ENCODE peak calls at places on chromosomes 5 and 9, in ten cellular contexts. N is psoas muscle, L is nephron progenitor cell, U is IMR-90, G is lower lobe of right lung, Q is AG09319, J is OCI-LY7, P is endothelial cell of umbilical vein, R is GM13977, E is MCF 10A. A is an unnamed sample.

GRCh38 chr5:107887181-107887580 is 216.4 kb upstream of the EFNA5 start:
- DNase-seq in N (no peak), L (no peak), U (no peak), G (no peak), Q (no peak), J (no peak), P (peak; percentile 64), R (no peak), E (no peak), A (no peak)

GRCh38 chr5:42912184-42912766 is 100.6 kb upstream of the SELENOP start:
- DNase-seq in N (no peak), L (no peak), U (peak; percentile 72), G (no peak), Q (peak; percentile 22), J (peak; percentile 33), P (peak; percentile 85), R (no peak), E (peak; percentile 71), A (peak; percentile 51)

GRCh38 chr9:78023003-78023741 is 8.4 kb downstream of the GNAQ start:
- DNase-seq in N (no peak), L (no peak), U (peak; percentile 82), G (no peak), Q (no peak), J (no peak), P (peak; percentile 64), R (no peak), E (peak; percentile 40), A (no peak)

GRCh38 chr5:172528440-172528839 is 74.1 kb upstream of the SH3PXD2B start:
- DNase-seq in N (no peak), L (no peak), U (no peak), G (no peak), Q (no peak), J (no peak), P (no peak), R (no peak), E (no peak), A (no peak)

GRCh38 chr5:127967323-127967982 is 116.1 kb upstream of the SLC12A2 start:
- DNase-seq in N (no peak), L (no peak), U (no peak), G (no peak), Q (no peak), J (no peak), P (no peak), R (no peak), E (no peak), A (no peak)

GRCh38 chr9:137113385-137114159 is 961 bp downstream of the DPP7 start:
- DNase-seq in N (no peak), L (no peak), U (no peak), G (no peak), Q (no peak), J (no peak), P (no peak), R (peak; percentile 62), E (no peak), A (no peak)

GRCh38 chr5:124342027-124342471 is 404.4 kb downstream of the ZNF608 start:
- DNase-seq in N (peak; percentile 17), L (no peak), U (peak; percentile 24), G (no peak), Q (peak; percentile 66), J (no peak), P (peak; percentile 66), R (no peak), E (no peak), A (peak; percentile 34)

GRCh38 chr5:132474131-132474723 is 16.3 kb downstream of the IRF1 start:
- DNase-seq in N (no peak), L (no peak), U (no peak), G (no peak), Q (no peak), J (no peak), P (no peak), R (no peak), E (no peak), A (no peak)

GRCh38 chr5:27462936-27463335 is 424.6 kb upstream of the CDH9 start:
- DNase-seq in N (no peak), L (no peak), U (no peak), G (no peak), Q (no peak), J (no peak), P (no peak), R (no peak), E (no peak), A (no peak)

GRCh38 chr9:118129541-118129940 is 425.3 kb downstream of the TLR4 start:
- DNase-seq in N (no peak), L (no peak), U (no peak), G (no peak), Q (no peak), J (no peak), P (no peak), R (no peak), E (peak; percentile 57), A (no peak)

GRCh38 chr5:151037561-151038291 is 17.3 kb downstream of the GPX3 start:
- DNase-seq in N (peak; percentile 71), L (no peak), U (peak; percentile 75), G (no peak), Q (peak; percentile 71), J (no peak), P (peak; percentile 86), R (no peak), E (no peak), A (peak; percentile 41)

GRCh38 chr5:14574124-14574523 is 7.5 kb upstream of the OTULINL start:
- DNase-seq in N (no peak), L (no peak), U (no peak), G (no peak), Q (no peak), J (no peak), P (no peak), R (no peak), E (no peak), A (no peak)

GRCh38 chr5:151745071-151745705 is 13.2 kb downstream of the ATOX1 start:
- DNase-seq in N (no peak), L (no peak), U (peak; percentile 81), G (peak; percentile 60), Q (no peak), J (no peak), P (peak; percentile 87), R (no peak), E (peak; percentile 98), A (peak; percentile 84)

GRCh38 chr9:33719581-33720374 is 75.6 kb upstream of the PRSS3 start:
- DNase-seq in N (peak; percentile 49), L (peak; percentile 55), U (no peak), G (peak; percentile 48), Q (no peak), J (peak; percentile 40), P (no peak), R (peak; percentile 35), E (peak; percentile 43), A (no peak)
- TF ChIP-seq CTCF in N (peak; percentile 27), L (peak; percentile 57), U (peak; percentile 53), G (peak; percentile 55), Q (peak; percentile 41), J (peak; percentile 60), P (peak; percentile 70), R (peak; percentile 75), E (peak; percentile 43), A (peak; percentile 76)

DNA sequence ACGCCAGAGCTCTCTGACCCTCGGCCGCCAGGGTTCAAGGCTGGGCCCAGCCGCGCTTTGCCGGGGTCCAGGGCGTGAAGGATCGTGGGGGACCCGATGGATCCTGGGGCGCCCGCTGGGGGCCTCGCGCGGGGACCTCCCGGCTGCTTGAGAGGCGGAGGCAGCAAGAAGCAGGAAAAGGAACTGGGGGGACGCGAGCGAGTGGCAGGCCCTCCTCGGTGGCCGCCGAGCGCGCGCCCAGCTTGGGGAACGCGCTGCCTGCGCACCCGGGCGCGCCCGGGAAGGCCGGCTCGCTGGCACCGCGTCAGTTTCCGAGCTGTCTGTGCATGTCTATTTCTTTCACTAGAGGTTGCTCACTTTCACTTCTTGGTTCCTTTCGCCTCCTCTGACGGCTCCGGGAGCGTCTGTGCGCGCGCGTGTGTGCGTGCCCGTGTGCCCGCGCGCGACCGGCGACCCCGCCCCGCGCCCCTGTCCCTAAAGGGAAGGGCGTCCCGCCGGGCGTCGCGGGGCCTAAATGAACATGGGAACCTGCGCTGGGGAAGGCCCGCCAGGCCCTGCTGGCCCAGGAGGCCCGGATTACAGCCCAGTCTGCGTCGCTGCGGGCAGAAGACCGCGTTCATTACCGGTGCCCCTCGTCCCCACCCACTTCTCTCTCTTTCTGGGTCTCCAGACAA is 205.5 kb upstream of the IER5L start:
- DNase-seq in N (peak; percentile 93), L (peak; percentile 61), U (peak; percentile 56), G (peak; percentile 90), Q (peak; percentile 44), J (peak; percentile 83), P (peak; percentile 47), R (peak; percentile 92), E (peak; percentile 52), A (peak; percentile 56)
- TF ChIP-seq CTCF in N (no peak), L (no peak), U (peak; percentile 21), G (peak; percentile 23), Q (no peak), J (peak; percentile 24), P (no peak), R (peak; percentile 20), E (no peak), A (no peak)

GRCh38 chr5:157581870-157582269 is 6.3 kb upstream of the ADAM19 start:
- DNase-seq in N (no peak), L (no peak), U (no peak), G (no peak), Q (no peak), J (no peak), P (peak; percentile 4), R (no peak), E (no peak), A (no peak)

GRCh38 chr5:157584628-157585027 is 9.1 kb upstream of the ADAM19 start:
- DNase-seq in N (no peak), L (no peak), U (no peak), G (no peak), Q (no peak), J (no peak), P (no peak), R (no peak), E (no peak), A (no peak)

GRCh38 chr5:157578079-157578780 is 2.7 kb upstream of the ADAM19 start:
- DNase-seq in N (no peak), L (no peak), U (no peak), G (no peak), Q (no peak), J (no peak), P (no peak), R (no peak), E (no peak), A (no peak)

GRCh38 chr5:157582731-157583580 is 7.4 kb upstream of the ADAM19 start:
- DNase-seq in N (no peak), L (no peak), U (no peak), G (no peak), Q (no peak), J (no peak), P (peak; percentile 47), R (no peak), E (no peak), A (no peak)
- TF ChIP-seq CTCF in N (no peak), L (no peak), U (no peak), G (no peak), Q (no peak), J (peak; percentile 21), P (no peak), R (peak; percentile 18), E (no peak), A (peak; percentile 38)

DNA sequence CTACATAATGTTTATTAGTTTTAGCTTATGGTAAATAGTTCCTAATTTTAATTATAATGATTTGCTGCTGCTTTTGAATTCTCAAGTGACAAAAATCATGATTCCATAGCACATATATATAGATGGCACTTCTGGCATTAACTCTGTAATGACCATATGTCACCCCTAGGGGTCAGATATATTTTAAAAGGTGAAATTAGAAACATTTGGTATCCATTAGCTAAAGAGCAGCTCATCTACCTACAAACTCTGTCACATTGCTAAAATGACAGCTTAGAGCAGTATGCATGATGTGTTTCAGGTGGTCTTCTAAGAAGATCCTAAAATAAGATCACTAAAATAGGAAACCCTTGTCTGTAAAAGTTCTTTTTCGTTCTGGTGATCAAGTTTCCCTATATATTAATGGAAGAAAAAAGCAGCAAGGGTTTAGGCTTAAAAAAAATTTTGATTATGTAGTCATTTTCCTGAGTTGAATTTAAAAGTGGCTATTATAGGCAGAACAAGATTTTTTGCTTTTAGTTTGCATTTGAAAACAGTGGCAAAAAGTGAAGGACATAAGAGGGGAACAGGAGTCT is 157.7 kb upstream of the POU5F2 start:
- DNase-seq in N (no peak), L (no peak), U (no peak), G (no peak), Q (no peak), J (peak; percentile 18), P (peak; percentile 9), R (peak; percentile 14), E (peak; percentile 24), A (no peak)
- TF ChIP-seq CTCF in N (peak; percentile 21), L (peak; percentile 65), U (peak; percentile 36), G (peak; percentile 35), Q (peak; percentile 20), J (peak; percentile 81), P (peak; percentile 31), R (peak; percentile 37), E (peak; percentile 39), A (peak; percentile 41)

A was measured in brain microvascular endothelial cell.